ENCODE peak calls at places on chromosomes 1 and 21, in ten cellular contexts. J, R, V, F, B, K, O, N, Q and D are unnamed samples. For H3K4me1 and H3K9me3, the result is how much of the 10 kb centered on the place peaks cover.

GRCh38 chr1:162070094-162070748 is 730 bp downstream of the NOS1AP start:
- DNase-seq in J (peak), R (no peak), V (peak), F (peak), B (no peak), K (peak), O (peak), N (no peak), Q (no peak), D (peak)

GRCh38 chr1:224670506-224670905 is 54.4 kb downstream of the CNIH3 start:
- DNase-seq in J (no peak), R (no peak), V (no peak), F (no peak), B (no peak), K (no peak), O (no peak), N (no peak), Q (no peak), D (no peak)

GRCh38 chr1:198102454-198102791 is 54.4 kb upstream of the NEK7 start:
- DNase-seq in J (no peak), R (no peak), V (no peak), F (no peak), B (no peak), K (no peak), O (no peak), N (no peak), Q (no peak), D (no peak)

GRCh38 chr1:152858062-152858461 is 1.7 kb upstream of the LCE7A start:
- DNase-seq in J (no peak), R (no peak), V (no peak), F (no peak), B (no peak), K (no peak), O (no peak), N (no peak), Q (no peak), D (no peak)

GRCh38 chr1:15405106-15405850 is 4.4 kb upstream of the EFHD2 start:
- DNase-seq in J (no peak), R (no peak), V (no peak), F (no peak), B (no peak), K (no peak), O (no peak), N (no peak), Q (no peak), D (no peak)

GRCh38 chr1:226987623-226988336 is 47.7 kb downstream of the COQ8A start:
- DNase-seq in J (no peak), R (no peak), V (no peak), F (peak), B (peak), K (no peak), O (no peak), N (no peak), Q (no peak), D (peak)

GRCh38 chr1:203324103-203325003 is 19.0 kb downstream of the BTG2 start:
- DNase-seq in J (peak), R (peak), V (peak), F (peak), B (no peak), K (no peak), O (no peak), N (no peak), Q (no peak), D (peak)

GRCh38 chr1:15709226-15709625 is 25.1 kb downstream of the PLEKHM2 start:
- DNase-seq in J (no peak), R (no peak), V (no peak), F (no peak), B (no peak), K (no peak), O (no peak), N (no peak), Q (no peak), D (no peak)

GRCh38 chr1:110387048-110387748 is 3.6 kb downstream of the SLC16A4 start:
- DNase-seq in J (no peak), R (no peak), V (no peak), F (no peak), B (no peak), K (no peak), O (no peak), N (no peak), Q (no peak), D (no peak)

GRCh38 chr1:156704930-156705320 is 458 bp downstream of the CRABP2 start:
- DNase-seq in J (no peak), R (no peak), V (peak), F (peak), B (peak), K (no peak), O (peak), N (no peak), Q (no peak), D (no peak)

GRCh38 chr21:41817228-41817627 is 50.4 kb upstream of the RIPK4 start:
- DNase-seq in J (peak), R (peak), V (no peak), F (peak), B (peak), K (peak), O (peak), N (no peak), Q (peak), D (no peak)

GRCh38 chr1:111392460-111392945 is 35.0 kb downstream of the OVGP1 start:
- DNase-seq in J (no peak), R (no peak), V (no peak), F (no peak), B (no peak), K (no peak), O (no peak), N (no peak), Q (no peak), D (no peak)

GRCh38 chr21:45166931-45167330 is 92.6 kb downstream of the ADARB1 start:
- DNase-seq in J (no peak), R (no peak), V (no peak), F (no peak), B (no peak), K (no peak), O (no peak), N (no peak), Q (no peak), D (no peak)

GRCh38 chr1:155261401-155261887 is 716 bp downstream of the SCAMP3 start:
- DNase-seq in J (no peak), R (no peak), V (no peak), F (peak), B (no peak), K (no peak), O (peak), N (no peak), Q (no peak), D (no peak)

GRCh38 chr1:204014336-204014735 is 58.6 kb upstream of the SOX13 start:
- DNase-seq in J (no peak), R (no peak), V (no peak), F (no peak), B (no peak), K (no peak), O (no peak), N (no peak), Q (no peak), D (no peak)

GRCh38 chr1:150102986-150103385 is 35.4 kb downstream of the VPS45 start:
- DNase-seq in J (no peak), R (no peak), V (no peak), F (no peak), B (no peak), K (no peak), O (no peak), N (no peak), Q (no peak), D (no peak)

GRCh38 chr1:156752843-156753486 is 1.5 kb upstream of the HDGF start:
- DNase-seq in J (no peak), R (no peak), V (peak), F (no peak), B (no peak), K (no peak), O (no peak), N (no peak), Q (no peak), D (no peak)

GRCh38 chr1:169890761-169891538 is 2.7 kb downstream of the SCYL3 start:
- DNase-seq in J (peak), R (no peak), V (no peak), F (peak), B (no peak), K (no peak), O (peak), N (no peak), Q (no peak), D (no peak)

GRCh38 chr1:206907304-206907991 is 10.2 kb downstream of the IL24 start:
- DNase-seq in J (no peak), R (no peak), V (no peak), F (no peak), B (peak), K (peak), O (peak), N (no peak), Q (peak), D (no peak)

GRCh38 chr1:151547119-151547899 is 7.2 kb downstream of the TUFT1 start:
- DNase-seq in J (peak), R (no peak), V (peak), F (peak), B (peak), K (peak), O (peak), N (no peak), Q (peak), D (peak)

GRCh38 chr1:151547900-151548230 is 7.8 kb downstream of the TUFT1 start:
- DNase-seq in J (no peak), R (no peak), V (no peak), F (no peak), B (no peak), K (no peak), O (no peak), N (no peak), Q (no peak), D (no peak)

GRCh38 chr1:151545542-151545941 is 5.4 kb downstream of the TUFT1 start:
- DNase-seq in J (no peak), R (no peak), V (no peak), F (no peak), B (no peak), K (no peak), O (no peak), N (no peak), Q (no peak), D (no peak)

GRCh38 chr1:151546006-151546925 is 6.2 kb downstream of the TUFT1 start:
- DNase-seq in J (no peak), R (no peak), V (no peak), F (no peak), B (no peak), K (no peak), O (no peak), N (no peak), Q (no peak), D (no peak)

GRCh38 chr1:151549199-151549598 is 9.1 kb downstream of the TUFT1 start:
- DNase-seq in J (no peak), R (no peak), V (no peak), F (no peak), B (no peak), K (no peak), O (no peak), N (no peak), Q (no peak), D (no peak)
- H3K4me1 ChIP-seq in J (under half), R (under half), V (under half), F (under half), B (under half), K (under half), O (under half), N (under half), Q (under half), D (under half)

GRCh38 chr1:31470794-31471315 is 57.8 kb downstream of the SERINC2 start:
- DNase-seq in J (no peak), R (no peak), V (no peak), F (no peak), B (no peak), K (no peak), O (no peak), N (no peak), Q (no peak), D (no peak)

GRCh38 chr1:31467005-31467674 is 54.1 kb downstream of the SERINC2 start:
- DNase-seq in J (peak), R (no peak), V (no peak), F (no peak), B (no peak), K (no peak), O (no peak), N (no peak), Q (no peak), D (no peak)
- H3K9me3 ChIP-seq in J (under half), R (under half), V (under half), F (under half), B (under half), K (under half), O (under half), N (under half), Q (under half), D (under half)

DNA sequence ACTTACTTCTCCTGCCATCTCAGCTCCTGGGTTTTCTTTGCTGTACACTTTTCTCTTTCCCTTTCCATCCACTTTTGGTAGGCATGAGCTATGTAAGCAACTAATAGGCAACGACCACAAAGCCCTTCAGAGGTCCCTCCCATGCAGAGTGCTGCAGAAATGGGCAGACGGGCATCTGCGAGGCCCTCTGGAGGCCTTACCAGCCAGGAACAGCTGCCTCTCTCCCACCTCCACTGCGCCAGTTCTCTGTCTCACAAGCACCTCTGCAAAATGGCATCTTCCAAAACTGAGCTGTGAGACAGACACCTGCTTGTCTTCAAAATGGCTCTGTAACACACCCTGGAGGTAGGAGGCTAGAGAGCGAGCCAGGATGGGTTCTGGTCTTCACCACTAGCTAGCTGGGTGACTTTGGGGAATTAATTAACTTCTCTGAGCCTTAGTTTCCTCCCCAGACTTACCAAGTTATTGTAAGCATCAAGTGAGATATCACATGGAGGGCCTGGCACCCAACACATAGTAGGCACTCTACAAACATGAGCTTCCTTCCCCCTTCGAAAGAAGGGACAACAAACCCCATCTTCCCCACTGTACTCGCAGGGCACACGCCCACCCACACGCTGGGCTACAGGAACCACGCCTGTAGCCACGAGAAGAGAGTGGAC is 62.0 kb downstream of the BCAR3 start:
- DNase-seq in J (no peak), R (no peak), V (no peak), F (no peak), B (no peak), K (no peak), O (no peak), N (no peak), Q (no peak), D (no peak)
- H3K4me1 ChIP-seq in J (under half), R (under half), V (under half), F (under half), B (under half), K (under half), O (under half), N (under half), Q (under half), D (under half)

DNA sequence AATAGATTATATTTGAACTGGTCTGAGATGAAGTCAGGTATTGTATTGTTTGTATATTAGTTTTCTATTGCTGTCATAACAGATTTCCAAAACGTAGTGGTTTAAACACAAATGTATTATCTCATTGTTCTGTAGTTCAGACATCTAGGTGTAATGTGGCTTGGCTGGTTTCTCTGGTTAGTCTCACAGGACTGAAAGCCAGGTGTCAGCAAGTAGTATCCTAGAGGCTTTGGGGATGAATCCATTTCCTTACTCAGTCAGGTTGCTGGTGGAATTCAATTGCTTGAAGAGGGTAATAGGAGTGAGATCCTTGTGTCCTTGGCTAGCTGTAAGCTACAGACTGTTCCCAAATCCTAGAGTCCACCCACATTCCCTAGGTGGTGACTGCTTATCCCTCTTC is 675.8 kb downstream of the NCAM2 start:
- DNase-seq in J (no peak), R (no peak), V (no peak), F (no peak), B (no peak), K (no peak), O (no peak), N (no peak), Q (no peak), D (no peak)
- H3K9me3 ChIP-seq in J (under half), R (under half), V (under half), F (under half), B (under half), K (under half), O (under half), N (under half), Q (under half), D (under half)